ENCODE peak calls at places on chromosomes 4 and X, in five cellular contexts. One of them, this sample, is unnamed.

GRCh38 chr4:11748169-11748872 is 319.6 kb upstream of the HS3ST1 start:
- DNase-seq in stimulated activated CD4-positive, alpha-beta T cell treated with anti-CD3 and anti-CD28 coated beads, Interleukin-2, amount 100 ng/mL, for 24 hours: no peak
- DNase-seq in activated naive CD4-positive, alpha-beta T cell treated with anti-CD3 and anti-CD28 coated beads, Interleukin-2, amount 50 U/mL, for 72 hours: no peak
- DNase-seq in mesendoderm: no peak
- DNase-seq in Kasumi-1: no peak
- DNase-seq in this sample: no peak

GRCh38 chrX:137550561-137551305 is 15.2 kb upstream of the ZIC3 start:
- DNase-seq in stimulated activated CD4-positive, alpha-beta T cell treated with anti-CD3 and anti-CD28 coated beads, Interleukin-2, amount 100 ng/mL, for 24 hours: no peak
- DNase-seq in activated naive CD4-positive, alpha-beta T cell treated with anti-CD3 and anti-CD28 coated beads, Interleukin-2, amount 50 U/mL, for 72 hours: no peak
- DNase-seq in mesendoderm: peak; percentile 51
- DNase-seq in Kasumi-1: no peak
- DNase-seq in this sample: no peak

GRCh38 chr4:76012388-76012801 is 5.1 kb upstream of the CXCL9 start:
- DNase-seq in stimulated activated CD4-positive, alpha-beta T cell treated with anti-CD3 and anti-CD28 coated beads, Interleukin-2, amount 100 ng/mL, for 24 hours: no peak
- DNase-seq in activated naive CD4-positive, alpha-beta T cell treated with anti-CD3 and anti-CD28 coated beads, Interleukin-2, amount 50 U/mL, for 72 hours: no peak
- DNase-seq in mesendoderm: no peak
- DNase-seq in Kasumi-1: no peak
- DNase-seq in this sample: no peak

GRCh38 chr4:59979061-59979460 is 1221.1 kb upstream of the ADGRL3 start:
- DNase-seq in stimulated activated CD4-positive, alpha-beta T cell treated with anti-CD3 and anti-CD28 coated beads, Interleukin-2, amount 100 ng/mL, for 24 hours: no peak
- DNase-seq in activated naive CD4-positive, alpha-beta T cell treated with anti-CD3 and anti-CD28 coated beads, Interleukin-2, amount 50 U/mL, for 72 hours: no peak
- DNase-seq in mesendoderm: no peak
- DNase-seq in Kasumi-1: no peak
- DNase-seq in this sample: no peak

GRCh38 chrX:19883878-19884277 is 3.5 kb downstream of the SH3KBP1 start:
- DNase-seq in stimulated activated CD4-positive, alpha-beta T cell treated with anti-CD3 and anti-CD28 coated beads, Interleukin-2, amount 100 ng/mL, for 24 hours: no peak
- DNase-seq in activated naive CD4-positive, alpha-beta T cell treated with anti-CD3 and anti-CD28 coated beads, Interleukin-2, amount 50 U/mL, for 72 hours: no peak
- DNase-seq in mesendoderm: no peak
- DNase-seq in Kasumi-1: no peak
- DNase-seq in this sample: no peak

GRCh38 chr4:165766018-165766417 is 107.0 kb upstream of the TLL1 start:
- DNase-seq in stimulated activated CD4-positive, alpha-beta T cell treated with anti-CD3 and anti-CD28 coated beads, Interleukin-2, amount 100 ng/mL, for 24 hours: no peak
- DNase-seq in activated naive CD4-positive, alpha-beta T cell treated with anti-CD3 and anti-CD28 coated beads, Interleukin-2, amount 50 U/mL, for 72 hours: no peak
- DNase-seq in mesendoderm: no peak
- DNase-seq in Kasumi-1: no peak
- DNase-seq in this sample: no peak

GRCh38 chr4:81635747-81636146 is 164.0 kb upstream of the RASGEF1B start:
- DNase-seq in stimulated activated CD4-positive, alpha-beta T cell treated with anti-CD3 and anti-CD28 coated beads, Interleukin-2, amount 100 ng/mL, for 24 hours: no peak
- DNase-seq in activated naive CD4-positive, alpha-beta T cell treated with anti-CD3 and anti-CD28 coated beads, Interleukin-2, amount 50 U/mL, for 72 hours: no peak
- DNase-seq in mesendoderm: no peak
- DNase-seq in Kasumi-1: peak; percentile 82
- DNase-seq in this sample: no peak

GRCh38 chrX:150841466-150842197 is 56.8 kb downstream of the CD99L2 start:
- DNase-seq in stimulated activated CD4-positive, alpha-beta T cell treated with anti-CD3 and anti-CD28 coated beads, Interleukin-2, amount 100 ng/mL, for 24 hours: no peak
- DNase-seq in activated naive CD4-positive, alpha-beta T cell treated with anti-CD3 and anti-CD28 coated beads, Interleukin-2, amount 50 U/mL, for 72 hours: no peak
- DNase-seq in mesendoderm: no peak
- DNase-seq in Kasumi-1: peak; percentile 3
- DNase-seq in this sample: no peak

GRCh38 chrX:100408643-100409315 is 1.3 kb downstream of the PCDH19 start:
- DNase-seq in stimulated activated CD4-positive, alpha-beta T cell treated with anti-CD3 and anti-CD28 coated beads, Interleukin-2, amount 100 ng/mL, for 24 hours: no peak
- DNase-seq in activated naive CD4-positive, alpha-beta T cell treated with anti-CD3 and anti-CD28 coated beads, Interleukin-2, amount 50 U/mL, for 72 hours: no peak
- DNase-seq in mesendoderm: no peak
- DNase-seq in Kasumi-1: no peak
- DNase-seq in this sample: no peak

GRCh38 chr4:139768913-139769312 is 103.3 kb downstream of the MGST2 start:
- DNase-seq in stimulated activated CD4-positive, alpha-beta T cell treated with anti-CD3 and anti-CD28 coated beads, Interleukin-2, amount 100 ng/mL, for 24 hours: no peak
- DNase-seq in activated naive CD4-positive, alpha-beta T cell treated with anti-CD3 and anti-CD28 coated beads, Interleukin-2, amount 50 U/mL, for 72 hours: no peak
- DNase-seq in mesendoderm: peak; percentile 84
- DNase-seq in Kasumi-1: no peak
- DNase-seq in this sample: no peak

GRCh38 chr4:86451560-86452322 is 91.9 kb upstream of the MAPK10 start:
- DNase-seq in stimulated activated CD4-positive, alpha-beta T cell treated with anti-CD3 and anti-CD28 coated beads, Interleukin-2, amount 100 ng/mL, for 24 hours: no peak
- DNase-seq in activated naive CD4-positive, alpha-beta T cell treated with anti-CD3 and anti-CD28 coated beads, Interleukin-2, amount 50 U/mL, for 72 hours: no peak
- DNase-seq in mesendoderm: peak; percentile 95
- DNase-seq in Kasumi-1: no peak
- DNase-seq in this sample: no peak

GRCh38 chr4:42641155-42641554 is 15.8 kb downstream of the ATP8A1 start:
- DNase-seq in stimulated activated CD4-positive, alpha-beta T cell treated with anti-CD3 and anti-CD28 coated beads, Interleukin-2, amount 100 ng/mL, for 24 hours: no peak
- DNase-seq in activated naive CD4-positive, alpha-beta T cell treated with anti-CD3 and anti-CD28 coated beads, Interleukin-2, amount 50 U/mL, for 72 hours: no peak
- DNase-seq in mesendoderm: no peak
- DNase-seq in Kasumi-1: no peak
- DNase-seq in this sample: no peak

GRCh38 chr4:106627071-106627470 is 258.5 kb upstream of the GIMD1 start:
- DNase-seq in stimulated activated CD4-positive, alpha-beta T cell treated with anti-CD3 and anti-CD28 coated beads, Interleukin-2, amount 100 ng/mL, for 24 hours: no peak
- DNase-seq in activated naive CD4-positive, alpha-beta T cell treated with anti-CD3 and anti-CD28 coated beads, Interleukin-2, amount 50 U/mL, for 72 hours: no peak
- DNase-seq in mesendoderm: no peak
- DNase-seq in Kasumi-1: no peak
- DNase-seq in this sample: no peak

GRCh38 chr4:1600811-1601532 is 83.1 kb downstream of the FAM53A start:
- DNase-seq in stimulated activated CD4-positive, alpha-beta T cell treated with anti-CD3 and anti-CD28 coated beads, Interleukin-2, amount 100 ng/mL, for 24 hours: no peak
- DNase-seq in activated naive CD4-positive, alpha-beta T cell treated with anti-CD3 and anti-CD28 coated beads, Interleukin-2, amount 50 U/mL, for 72 hours: no peak
- DNase-seq in mesendoderm: no peak
- DNase-seq in Kasumi-1: no peak
- DNase-seq in this sample: no peak

GRCh38 chr4:2832981-2833670 is 10.5 kb upstream of the ADD1 start:
- DNase-seq in stimulated activated CD4-positive, alpha-beta T cell treated with anti-CD3 and anti-CD28 coated beads, Interleukin-2, amount 100 ng/mL, for 24 hours: no peak
- DNase-seq in activated naive CD4-positive, alpha-beta T cell treated with anti-CD3 and anti-CD28 coated beads, Interleukin-2, amount 50 U/mL, for 72 hours: peak; percentile 34
- DNase-seq in mesendoderm: no peak
- DNase-seq in Kasumi-1: no peak
- DNase-seq in this sample: peak; percentile 31

GRCh38 chr4:78650106-78651021 is 98.8 kb downstream of the ANXA3 start:
- DNase-seq in stimulated activated CD4-positive, alpha-beta T cell treated with anti-CD3 and anti-CD28 coated beads, Interleukin-2, amount 100 ng/mL, for 24 hours: no peak
- DNase-seq in activated naive CD4-positive, alpha-beta T cell treated with anti-CD3 and anti-CD28 coated beads, Interleukin-2, amount 50 U/mL, for 72 hours: no peak
- DNase-seq in mesendoderm: no peak
- DNase-seq in Kasumi-1: no peak
- DNase-seq in this sample: no peak

GRCh38 chrX:67563469-67564448 is 19.9 kb downstream of the AR start:
- DNase-seq in stimulated activated CD4-positive, alpha-beta T cell treated with anti-CD3 and anti-CD28 coated beads, Interleukin-2, amount 100 ng/mL, for 24 hours: no peak
- DNase-seq in activated naive CD4-positive, alpha-beta T cell treated with anti-CD3 and anti-CD28 coated beads, Interleukin-2, amount 50 U/mL, for 72 hours: no peak
- DNase-seq in mesendoderm: peak; percentile 60
- DNase-seq in Kasumi-1: no peak
- DNase-seq in this sample: no peak

GRCh38 chr4:99221980-99222379 is 2.9 kb upstream of the ADH6 start:
- DNase-seq in stimulated activated CD4-positive, alpha-beta T cell treated with anti-CD3 and anti-CD28 coated beads, Interleukin-2, amount 100 ng/mL, for 24 hours: no peak
- DNase-seq in activated naive CD4-positive, alpha-beta T cell treated with anti-CD3 and anti-CD28 coated beads, Interleukin-2, amount 50 U/mL, for 72 hours: no peak
- DNase-seq in mesendoderm: peak; percentile 80
- DNase-seq in Kasumi-1: no peak
- DNase-seq in this sample: no peak

GRCh38 chr4:86326399-86326798 is 33.5 kb downstream of the MAPK10 start:
- DNase-seq in stimulated activated CD4-positive, alpha-beta T cell treated with anti-CD3 and anti-CD28 coated beads, Interleukin-2, amount 100 ng/mL, for 24 hours: no peak
- DNase-seq in activated naive CD4-positive, alpha-beta T cell treated with anti-CD3 and anti-CD28 coated beads, Interleukin-2, amount 50 U/mL, for 72 hours: no peak
- DNase-seq in mesendoderm: no peak
- DNase-seq in Kasumi-1: no peak
- DNase-seq in this sample: no peak

GRCh38 chr4:155497306-155497705 is 120.5 kb upstream of the MAP9 start:
- DNase-seq in stimulated activated CD4-positive, alpha-beta T cell treated with anti-CD3 and anti-CD28 coated beads, Interleukin-2, amount 100 ng/mL, for 24 hours: no peak
- DNase-seq in activated naive CD4-positive, alpha-beta T cell treated with anti-CD3 and anti-CD28 coated beads, Interleukin-2, amount 50 U/mL, for 72 hours: no peak
- DNase-seq in mesendoderm: no peak
- DNase-seq in Kasumi-1: no peak
- DNase-seq in this sample: no peak

GRCh38 chr4:10670346-10670745 is 14.2 kb downstream of the CLNK start:
- DNase-seq in stimulated activated CD4-positive, alpha-beta T cell treated with anti-CD3 and anti-CD28 coated beads, Interleukin-2, amount 100 ng/mL, for 24 hours: no peak
- DNase-seq in activated naive CD4-positive, alpha-beta T cell treated with anti-CD3 and anti-CD28 coated beads, Interleukin-2, amount 50 U/mL, for 72 hours: no peak
- DNase-seq in mesendoderm: no peak
- DNase-seq in Kasumi-1: no peak
- DNase-seq in this sample: no peak

GRCh38 chr4:98692411-98692810 is 34.0 kb upstream of the TSPAN5 start:
- DNase-seq in stimulated activated CD4-positive, alpha-beta T cell treated with anti-CD3 and anti-CD28 coated beads, Interleukin-2, amount 100 ng/mL, for 24 hours: no peak
- DNase-seq in activated naive CD4-positive, alpha-beta T cell treated with anti-CD3 and anti-CD28 coated beads, Interleukin-2, amount 50 U/mL, for 72 hours: no peak
- DNase-seq in mesendoderm: no peak
- DNase-seq in Kasumi-1: no peak
- DNase-seq in this sample: no peak

GRCh38 chr4:533318-534100 is 34.5 kb downstream of the PIGG start:
- DNase-seq in stimulated activated CD4-positive, alpha-beta T cell treated with anti-CD3 and anti-CD28 coated beads, Interleukin-2, amount 100 ng/mL, for 24 hours: no peak
- DNase-seq in activated naive CD4-positive, alpha-beta T cell treated with anti-CD3 and anti-CD28 coated beads, Interleukin-2, amount 50 U/mL, for 72 hours: no peak
- DNase-seq in mesendoderm: no peak
- DNase-seq in Kasumi-1: no peak
- DNase-seq in this sample: no peak

GRCh38 chr4:184448828-184449227 is 25.5 kb downstream of the IRF2 start:
- DNase-seq in stimulated activated CD4-positive, alpha-beta T cell treated with anti-CD3 and anti-CD28 coated beads, Interleukin-2, amount 100 ng/mL, for 24 hours: no peak
- DNase-seq in activated naive CD4-positive, alpha-beta T cell treated with anti-CD3 and anti-CD28 coated beads, Interleukin-2, amount 50 U/mL, for 72 hours: no peak
- DNase-seq in mesendoderm: no peak
- DNase-seq in Kasumi-1: peak; percentile 79
- DNase-seq in this sample: peak; percentile 40

GRCh38 chrX:10755477-10756334 is 135.3 kb upstream of the MID1 start:
- DNase-seq in stimulated activated CD4-positive, alpha-beta T cell treated with anti-CD3 and anti-CD28 coated beads, Interleukin-2, amount 100 ng/mL, for 24 hours: no peak
- DNase-seq in activated naive CD4-positive, alpha-beta T cell treated with anti-CD3 and anti-CD28 coated beads, Interleukin-2, amount 50 U/mL, for 72 hours: no peak
- DNase-seq in mesendoderm: peak; percentile 95
- DNase-seq in Kasumi-1: peak; percentile 41
- DNase-seq in this sample: no peak

GRCh38 chr4:175671491-175671934 is 140.6 kb downstream of the GPM6A start:
- DNase-seq in stimulated activated CD4-positive, alpha-beta T cell treated with anti-CD3 and anti-CD28 coated beads, Interleukin-2, amount 100 ng/mL, for 24 hours: no peak
- DNase-seq in activated naive CD4-positive, alpha-beta T cell treated with anti-CD3 and anti-CD28 coated beads, Interleukin-2, amount 50 U/mL, for 72 hours: no peak
- DNase-seq in mesendoderm: peak; percentile 68
- DNase-seq in Kasumi-1: no peak
- DNase-seq in this sample: no peak